ENCODE peak calls at places on chromosome X, in eight cellular contexts. A, J, Z, S, N, O, P and X are unnamed samples.

GRCh38 chrX:63754860-63755579 is 30.0 kb downstream of the ARHGEF9 start:
- DNase-seq in N (peak; percentile 72), O (peak; percentile 50), Z (peak; percentile 94), A (peak; percentile 36), S (peak; percentile 79), J (peak; percentile 95), P (peak; percentile 67), X (peak; percentile 73)

GRCh38 chrX:133134282-133134681 is 37.4 kb upstream of the USP26 start:
- DNase-seq in A (no peak), Z (no peak), P (no peak), O (no peak), J (no peak), S (no peak), N (no peak), X (no peak)

GRCh38 chrX:52363247-52363883 is 5.5 kb upstream of the XAGE2 start:
- DNase-seq in J (no peak), O (no peak), S (no peak), N (no peak), A (no peak), P (no peak), Z (peak; percentile 2), X (no peak)

GRCh38 chrX:10326578-10326977 is 169.8 kb downstream of the CLCN4 start:
- DNase-seq in O (no peak), J (no peak), S (no peak), N (no peak), A (no peak), Z (peak; percentile 3), P (no peak), X (no peak)

GRCh38 chrX:63784902-63785692 is at the start of gene ARHGEF9:
- DNase-seq in J (peak; percentile 3), A (no peak), P (no peak), Z (peak; percentile 1), S (no peak), O (no peak), N (no peak), X (no peak)

GRCh38 chrX:66728818-66729271 is 90.0 kb upstream of the EDA2R start:
- DNase-seq in N (no peak), J (peak; percentile 44), S (peak; percentile 23), P (no peak), O (peak; percentile 7), A (no peak), Z (peak; percentile 55), X (no peak)

GRCh38 chrX:102712967-102713677 is 874 bp downstream of the GPRASP2 start:
- DNase-seq in S (no peak), A (no peak), O (no peak), N (no peak), P (no peak), J (peak; percentile 54), Z (peak; percentile 65), X (no peak)

GRCh38 chrX:1316527-1316926 is 20.1 kb upstream of the IL3RA start:
- DNase-seq in P (no peak), S (no peak), A (no peak), N (no peak), Z (peak; percentile 19), J (no peak), O (no peak), X (no peak)

GRCh38 chrX:129678881-129679195 is 24.1 kb upstream of the APLN start:
- DNase-seq in J (no peak), A (no peak), N (no peak), S (no peak), O (no peak), P (no peak), Z (no peak), X (no peak)

GRCh38 chrX:49233887-49234555 is 881 bp upstream of the CACNA1F start:
- DNase-seq in O (no peak), A (no peak), Z (no peak), N (no peak), J (no peak), S (no peak), P (no peak), X (no peak)

GRCh38 chrX:22760513-22761057 is 239.2 kb upstream of the DDX53 start:
- DNase-seq in J (no peak), S (no peak), A (no peak), N (no peak), P (no peak), Z (no peak), O (no peak), X (no peak)

GRCh38 chrX:106363214-106363613 is 195.1 kb downstream of the PWWP3B start:
- DNase-seq in S (no peak), J (no peak), P (no peak), A (no peak), O (no peak), Z (no peak), N (no peak), X (no peak)

GRCh38 chrX:136251042-136251991 is at the start of gene MAP7D3:
- DNase-seq in A (peak; percentile 67), P (no peak), Z (peak; percentile 68), J (peak; percentile 35), S (peak; percentile 57), O (no peak), N (no peak), X (no peak)

GRCh38 chrX:48531359-48531954 is 8.1 kb upstream of the TBC1D25 start:
- DNase-seq in A (no peak), O (no peak), S (no peak), N (peak; percentile 41), Z (peak; percentile 28), J (peak; percentile 85), P (no peak), X (no peak)

GRCh38 chrX:129842510-129843208 is 1.0 kb downstream of the ZDHHC9 start:
- DNase-seq in Z (peak; percentile 68), J (peak; percentile 55), S (no peak), N (no peak), A (no peak), O (no peak), P (no peak), X (no peak)

GRCh38 chrX:26651755-26652154 is 435.8 kb downstream of the MAGEB5 start:
- DNase-seq in J (no peak), O (no peak), N (no peak), Z (peak; percentile 13), S (no peak), P (no peak), A (no peak), X (no peak)

GRCh38 chrX:104156630-104157529 is at the start of gene SLC25A53:
- DNase-seq in S (peak; percentile 65), J (peak; percentile 77), O (peak; percentile 30), A (no peak), Z (peak; percentile 84), N (peak; percentile 29), P (no peak), X (peak; percentile 69)

GRCh38 chrX:106730385-106730784 is 3.9 kb downstream of the RNF128 start:
- DNase-seq in A (no peak), Z (no peak), J (no peak), O (no peak), N (no peak), S (no peak), P (no peak), X (no peak)

GRCh38 chrX:153946910-153947769 is 2.7 kb upstream of the RENBP start:
- DNase-seq in S (peak; percentile 74), Z (peak; percentile 87), N (no peak), P (no peak), J (peak; percentile 62), O (no peak), A (peak; percentile 83), X (no peak)

GRCh38 chrX:130393451-130394074 is 8.1 kb upstream of the GPR119 start:
- DNase-seq in P (no peak), N (no peak), S (no peak), A (no peak), O (no peak), J (peak; percentile 27), Z (peak; percentile 62), X (no peak)

GRCh38 chrX:107654778-107655761 is 26.8 kb downstream of the PRPS1 start:
- DNase-seq in Z (peak; percentile 74), N (peak; percentile 78), J (peak; percentile 91), O (peak; percentile 55), S (peak; percentile 70), P (peak; percentile 76), A (no peak), X (no peak)

GRCh38 chrX:126137899-126138298 is 28.2 kb downstream of the DCAF12L2 start:
- DNase-seq in J (no peak), Z (no peak), P (no peak), N (no peak), O (no peak), S (no peak), A (no peak), X (no peak)

GRCh38 chrX:12162420-12162819 is 24.1 kb downstream of the FRMPD4 start:
- DNase-seq in A (no peak), P (no peak), S (no peak), Z (no peak), J (peak; percentile 7), N (no peak), O (no peak), X (no peak)

GRCh38 chrX:118865231-118865630 is 41.6 kb downstream of the ZCCHC12 start:
- DNase-seq in S (no peak), P (no peak), Z (no peak), A (no peak), J (no peak), O (no peak), N (no peak), X (no peak)

GRCh38 chrX:66622209-66622608 is 16.7 kb downstream of the EDA2R start:
- DNase-seq in A (no peak), N (no peak), P (no peak), Z (no peak), O (no peak), S (no peak), J (peak; percentile 42), X (no peak)

GRCh38 chrX:153926863-153927685 is 1.0 kb upstream of the ARHGAP4 start:
- DNase-seq in P (no peak), N (no peak), J (peak; percentile 30), Z (peak; percentile 72), O (no peak), S (peak; percentile 82), A (peak; percentile 70), X (peak; percentile 55)

GRCh38 chrX:48487362-48487785 is 11.4 kb downstream of the FTSJ1 start:
- DNase-seq in N (peak; percentile 95), S (no peak), A (no peak), J (peak; percentile 99), Z (no peak), O (no peak), P (peak; percentile 97), X (no peak)

GRCh38 chrX:45843518-45843917 is 642.8 kb upstream of the DIPK2B start:
- DNase-seq in J (no peak), S (no peak), O (no peak), P (no peak), N (no peak), Z (peak; percentile 41), A (no peak), X (no peak)

GRCh38 chrX:100606753-100607152 is 22.0 kb downstream of the TNMD start:
- DNase-seq in N (no peak), O (no peak), J (no peak), Z (no peak), S (no peak), A (no peak), P (no peak), X (no peak)